ENCODE peak calls at places on chromosomes 4 and X, in four cellular contexts. One of them, this sample, is unnamed.
A peak's percentile ranks its signal among the peaks of the same experiment; 100 is the strongest.

GRCh38 chr4:26717332-26717731 is 133.4 kb downstream of the TBC1D19 start:
- DNase-seq in fibroblast of lung: peak; percentile 85
- DNase-seq in brain microvascular endothelial cell: peak; percentile 65
- DNase-seq in CD8-positive, alpha-beta T cell: no peak
- DNase-seq in this sample: peak; percentile 64

GRCh38 chr4:57635900-57636299 is 525.7 kb upstream of the IGFBP7 start:
- DNase-seq in brain microvascular endothelial cell: no peak
- DNase-seq in CD8-positive, alpha-beta T cell: no peak
- DNase-seq in fibroblast of lung: no peak
- DNase-seq in this sample: no peak

GRCh38 chr4:2449511-2450392 is 19.2 kb upstream of the RNF4 start:
- DNase-seq in brain microvascular endothelial cell: no peak
- DNase-seq in fibroblast of lung: no peak
- DNase-seq in CD8-positive, alpha-beta T cell: no peak
- DNase-seq in this sample: no peak

GRCh38 chrX:55008571-55009358 is 8.6 kb downstream of the APEX2 start:
- DNase-seq in CD8-positive, alpha-beta T cell: no peak
- DNase-seq in fibroblast of lung: peak; percentile 67
- DNase-seq in brain microvascular endothelial cell: no peak
- DNase-seq in this sample: no peak

GRCh38 chr4:103306870-103307345 is 108.8 kb upstream of the CENPE start:
- DNase-seq in CD8-positive, alpha-beta T cell: no peak
- DNase-seq in fibroblast of lung: no peak
- DNase-seq in brain microvascular endothelial cell: no peak
- DNase-seq in this sample: no peak

GRCh38 chr4:147901886-147902285 is 170.0 kb downstream of the ARHGAP10 start:
- DNase-seq in brain microvascular endothelial cell: no peak
- DNase-seq in fibroblast of lung: peak; percentile 18
- DNase-seq in CD8-positive, alpha-beta T cell: no peak
- DNase-seq in this sample: no peak

GRCh38 chr4:9997881-9998280 is 23.4 kb downstream of the SLC2A9 start:
- DNase-seq in brain microvascular endothelial cell: no peak
- DNase-seq in CD8-positive, alpha-beta T cell: no peak
- DNase-seq in fibroblast of lung: peak; percentile 43
- DNase-seq in this sample: no peak

GRCh38 chrX:81378550-81378949 is 176.6 kb downstream of the SH3BGRL start:
- DNase-seq in CD8-positive, alpha-beta T cell: no peak
- DNase-seq in brain microvascular endothelial cell: no peak
- DNase-seq in fibroblast of lung: no peak
- DNase-seq in this sample: no peak

GRCh38 chr4:88674989-88675388 is 22.6 kb downstream of the NAP1L5 start:
- DNase-seq in fibroblast of lung: peak; percentile 69
- DNase-seq in CD8-positive, alpha-beta T cell: no peak
- DNase-seq in brain microvascular endothelial cell: peak; percentile 28
- DNase-seq in this sample: no peak

GRCh38 chrX:826026-826425 is 195.4 kb downstream of the SHOX start:
- DNase-seq in brain microvascular endothelial cell: peak; percentile 60
- DNase-seq in fibroblast of lung: peak; percentile 1
- DNase-seq in CD8-positive, alpha-beta T cell: no peak
- DNase-seq in this sample: peak; percentile 71

GRCh38 chr4:128675083-128675482 is 134.4 kb upstream of the JADE1 start:
- DNase-seq in fibroblast of lung: no peak
- DNase-seq in brain microvascular endothelial cell: no peak
- DNase-seq in CD8-positive, alpha-beta T cell: no peak
- DNase-seq in this sample: no peak

GRCh38 chrX:100076031-100076430 is 334.0 kb downstream of the PCDH19 start:
- DNase-seq in CD8-positive, alpha-beta T cell: no peak
- DNase-seq in fibroblast of lung: no peak
- DNase-seq in brain microvascular endothelial cell: no peak
- DNase-seq in this sample: no peak

GRCh38 chrX:40663880-40664630 is 16.7 kb upstream of the CXorf38 start:
- DNase-seq in brain microvascular endothelial cell: peak; percentile 38
- DNase-seq in fibroblast of lung: peak; percentile 18
- DNase-seq in CD8-positive, alpha-beta T cell: no peak
- DNase-seq in this sample: no peak

GRCh38 chr4:23811045-23811620 is 78.7 kb downstream of the PPARGC1A start:
- DNase-seq in fibroblast of lung: peak; percentile 16
- DNase-seq in brain microvascular endothelial cell: no peak
- DNase-seq in CD8-positive, alpha-beta T cell: no peak
- DNase-seq in this sample: no peak

GRCh38 chr4:119211856-119212250 is 660 bp upstream of the USP53 start:
- DNase-seq in CD8-positive, alpha-beta T cell: no peak
- DNase-seq in fibroblast of lung: no peak
- DNase-seq in brain microvascular endothelial cell: no peak
- DNase-seq in this sample: no peak

GRCh38 chr4:64095398-64095797 is 313.9 kb downstream of the TECRL start:
- DNase-seq in fibroblast of lung: no peak
- DNase-seq in CD8-positive, alpha-beta T cell: no peak
- DNase-seq in brain microvascular endothelial cell: no peak
- DNase-seq in this sample: no peak

GRCh38 chr4:168864831-168865541 is 145.1 kb downstream of the CBR4 start:
- DNase-seq in CD8-positive, alpha-beta T cell: no peak
- DNase-seq in brain microvascular endothelial cell: no peak
- DNase-seq in fibroblast of lung: peak; percentile 83
- DNase-seq in this sample: no peak

GRCh38 chr4:83128235-83128929 is 13.9 kb upstream of the PLAC8 start:
- DNase-seq in CD8-positive, alpha-beta T cell: no peak
- DNase-seq in brain microvascular endothelial cell: peak; percentile 89
- DNase-seq in fibroblast of lung: peak; percentile 89
- DNase-seq in this sample: peak; percentile 61

GRCh38 chrX:73913580-73913979 is 350.6 kb downstream of the CHIC1 start:
- DNase-seq in CD8-positive, alpha-beta T cell: no peak
- DNase-seq in brain microvascular endothelial cell: peak; percentile 45
- DNase-seq in fibroblast of lung: peak; percentile 53
- DNase-seq in this sample: peak; percentile 25

GRCh38 chr4:4694296-4694772 is 152.5 kb upstream of the STX18 start:
- DNase-seq in fibroblast of lung: peak; percentile 31
- DNase-seq in brain microvascular endothelial cell: no peak
- DNase-seq in CD8-positive, alpha-beta T cell: no peak
- DNase-seq in this sample: no peak

GRCh38 chr4:123741906-123742305 is 345.3 kb downstream of the SPRY1 start:
- DNase-seq in CD8-positive, alpha-beta T cell: no peak
- DNase-seq in brain microvascular endothelial cell: no peak
- DNase-seq in fibroblast of lung: peak; percentile 35
- DNase-seq in this sample: no peak

GRCh38 chr4:42282081-42282901 is 115.0 kb upstream of the SHISA3 start:
- DNase-seq in brain microvascular endothelial cell: peak; percentile 75
- DNase-seq in CD8-positive, alpha-beta T cell: peak; percentile 12
- DNase-seq in fibroblast of lung: peak; percentile 30
- DNase-seq in this sample: peak; percentile 40
- H3K4me3 ChIP-seq in brain microvascular endothelial cell: no peak overlapping the region
- H3K4me3 ChIP-seq in CD8-positive, alpha-beta T cell: no peak overlapping the region
- H3K4me3 ChIP-seq in fibroblast of lung: no peak overlapping the region
- H3K4me3 ChIP-seq in this sample: no peak overlapping the region

DNA sequence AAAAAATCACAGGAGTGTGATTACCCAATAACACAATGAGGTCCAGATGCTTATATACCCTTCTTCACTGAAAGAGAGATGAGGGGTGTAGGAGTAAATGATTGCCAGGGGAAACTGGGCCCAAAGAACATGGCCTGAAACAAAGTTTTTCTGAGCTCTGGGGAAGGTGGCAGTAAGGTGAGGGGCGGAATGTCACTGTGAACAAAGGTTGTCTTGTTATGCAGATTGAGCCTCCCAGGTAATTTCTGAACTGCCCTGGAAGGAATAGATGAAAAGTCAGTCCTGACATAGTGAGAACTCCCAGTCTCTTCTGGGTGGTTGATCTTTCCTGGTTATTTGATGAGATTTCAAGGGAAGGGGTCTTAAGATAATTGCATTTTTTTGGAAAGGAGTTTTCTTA is 2.5 kb upstream of the TMEM47 start:
- DNase-seq in CD8-positive, alpha-beta T cell: no peak
- DNase-seq in brain microvascular endothelial cell: no peak
- DNase-seq in fibroblast of lung: no peak
- DNase-seq in this sample: no peak
- H3K4me3 ChIP-seq in CD8-positive, alpha-beta T cell: no peak overlapping the region
- H3K4me3 ChIP-seq in brain microvascular endothelial cell: no peak overlapping the region
- H3K4me3 ChIP-seq in fibroblast of lung: no peak overlapping the region
- H3K4me3 ChIP-seq in this sample: no peak overlapping the region

DNA sequence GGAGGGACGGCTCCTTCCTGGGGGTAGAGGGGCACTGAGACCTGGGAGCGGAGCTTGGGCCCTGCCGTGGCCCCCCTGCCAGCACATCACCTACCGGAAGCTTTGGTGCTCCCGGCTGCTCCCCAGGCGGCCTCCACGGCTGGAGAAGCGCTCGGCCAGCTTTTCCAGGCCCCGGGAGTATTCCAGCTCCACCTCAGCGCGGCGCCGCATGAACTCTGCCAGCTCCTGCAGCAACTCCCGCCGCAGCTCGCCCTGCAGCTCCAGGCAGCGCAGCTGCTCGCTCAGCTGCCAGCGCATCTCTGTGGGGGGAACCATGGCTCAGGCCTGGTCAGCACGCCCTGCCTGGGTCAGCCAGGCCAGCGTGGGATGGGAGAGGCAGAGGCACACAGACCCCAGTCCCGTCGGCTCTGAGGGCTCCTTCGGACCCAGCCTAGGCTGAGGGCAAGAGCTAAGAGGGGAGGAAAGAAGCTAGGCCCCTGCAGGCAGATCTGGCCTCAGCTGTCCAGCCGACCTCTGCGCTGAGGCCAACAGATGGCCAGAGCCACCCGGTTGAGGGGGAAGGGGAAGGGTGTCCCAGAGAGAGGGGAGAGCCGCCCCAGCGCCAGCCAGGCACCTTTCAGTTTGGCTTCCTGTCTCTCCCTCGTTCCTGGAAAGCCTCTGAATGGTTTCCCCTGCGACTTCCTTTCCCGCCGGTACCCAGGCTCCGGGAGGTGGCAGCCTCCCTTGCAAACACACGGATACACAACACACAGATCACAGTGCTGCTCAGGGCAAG is 4.4 kb downstream of the ARHGAP4 start:
- DNase-seq in brain microvascular endothelial cell: no peak
- DNase-seq in fibroblast of lung: no peak
- DNase-seq in CD8-positive, alpha-beta T cell: no peak
- DNase-seq in this sample: no peak
- H3K4me3 ChIP-seq in brain microvascular endothelial cell: no peak overlapping the region
- H3K4me3 ChIP-seq in fibroblast of lung: no peak overlapping the region
- H3K4me3 ChIP-seq in CD8-positive, alpha-beta T cell: peak overlapping the region; percentile 27
- H3K4me3 ChIP-seq in this sample: no peak overlapping the region

DNA sequence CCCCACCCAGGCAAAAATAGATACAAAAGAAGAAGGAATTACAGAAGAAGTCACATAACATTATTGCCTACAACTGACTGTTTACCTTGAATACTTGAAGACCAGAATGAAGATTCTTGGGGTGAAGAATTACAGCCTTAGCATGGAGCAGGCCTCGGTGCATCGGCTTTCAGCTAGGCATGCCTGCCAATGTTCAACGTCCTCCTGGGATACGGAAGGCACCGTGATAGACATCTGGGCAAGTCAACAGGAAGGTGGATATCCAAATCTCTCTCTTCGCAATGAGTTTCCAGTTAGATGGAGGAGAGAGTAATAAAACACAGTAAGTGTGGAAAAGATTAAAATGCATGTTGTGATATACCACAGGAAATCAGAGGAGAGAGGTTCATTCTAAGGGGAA is 316.1 kb downstream of the TRIML1 start:
- DNase-seq in CD8-positive, alpha-beta T cell: no peak
- DNase-seq in fibroblast of lung: no peak
- DNase-seq in brain microvascular endothelial cell: peak; percentile 18
- DNase-seq in this sample: no peak
- H3K4me3 ChIP-seq in CD8-positive, alpha-beta T cell: no peak overlapping the region
- H3K4me3 ChIP-seq in fibroblast of lung: no peak overlapping the region
- H3K4me3 ChIP-seq in brain microvascular endothelial cell: no peak overlapping the region
- H3K4me3 ChIP-seq in this sample: no peak overlapping the region

GRCh38 chrX:48854898-48855297 is 19.5 kb upstream of the PCSK1N start:
- DNase-seq in CD8-positive, alpha-beta T cell: no peak
- DNase-seq in brain microvascular endothelial cell: no peak
- DNase-seq in fibroblast of lung: peak; percentile 1
- DNase-seq in this sample: no peak
- H3K4me3 ChIP-seq in CD8-positive, alpha-beta T cell: no peak overlapping the region
- H3K4me3 ChIP-seq in brain microvascular endothelial cell: no peak overlapping the region
- H3K4me3 ChIP-seq in fibroblast of lung: no peak overlapping the region
- H3K4me3 ChIP-seq in this sample: no peak overlapping the region